ENCODE peak calls at places on chromosomes 5 and 9, in four cellular contexts. One of them, this sample, is unnamed.

GRCh38 chr5:138574744-138575193 is 432 bp downstream of the HSPA9 start:
- DNase-seq in cardiac muscle cell: no peak
- DNase-seq in astrocyte of the spinal cord: no peak
- DNase-seq in A549: no peak
- DNase-seq in this sample: no peak

GRCh38 chr5:149680810-149681221 is 49.3 kb upstream of the PPARGC1B start:
- DNase-seq in cardiac muscle cell: no peak
- DNase-seq in astrocyte of the spinal cord: no peak
- DNase-seq in A549: no peak
- DNase-seq in this sample: no peak

GRCh38 chr9:131478421-131478868 is 24.3 kb upstream of the POMT1 start:
- DNase-seq in cardiac muscle cell: peak; percentile 40
- DNase-seq in astrocyte of the spinal cord: peak; percentile 26
- DNase-seq in A549: peak; percentile 49
- DNase-seq in this sample: no peak

GRCh38 chr5:73911761-73912393 is 285.9 kb downstream of the ARHGEF28 start:
- DNase-seq in cardiac muscle cell: no peak
- DNase-seq in astrocyte of the spinal cord: peak; percentile 16
- DNase-seq in A549: no peak
- DNase-seq in this sample: peak; percentile 21

GRCh38 chr5:112264666-112265065 is 154.4 kb downstream of the EPB41L4A start:
- DNase-seq in cardiac muscle cell: no peak
- DNase-seq in astrocyte of the spinal cord: no peak
- DNase-seq in A549: no peak
- DNase-seq in this sample: no peak

GRCh38 chr5:109868737-109869136 is 179.0 kb downstream of the MAN2A1 start:
- DNase-seq in cardiac muscle cell: peak; percentile 25
- DNase-seq in astrocyte of the spinal cord: peak; percentile 68
- DNase-seq in A549: no peak
- DNase-seq in this sample: peak; percentile 56

GRCh38 chr5:139646912-139647391 is 1.2 kb upstream of the CXXC5 start:
- DNase-seq in cardiac muscle cell: no peak
- DNase-seq in astrocyte of the spinal cord: no peak
- DNase-seq in A549: no peak
- DNase-seq in this sample: no peak

GRCh38 chr5:171582849-171583248 is 163.4 kb downstream of the FGF18 start:
- DNase-seq in cardiac muscle cell: no peak
- DNase-seq in astrocyte of the spinal cord: no peak
- DNase-seq in A549: no peak
- DNase-seq in this sample: no peak

GRCh38 chr5:42994285-42995151 is 45.6 kb downstream of the ANXA2R start:
- DNase-seq in cardiac muscle cell: peak; percentile 96
- DNase-seq in astrocyte of the spinal cord: peak; percentile 97
- DNase-seq in A549: peak; percentile 94
- DNase-seq in this sample: peak; percentile 88

GRCh38 chr5:135356522-135357318 is 42.3 kb downstream of the MACROH2A1 start:
- DNase-seq in cardiac muscle cell: peak; percentile 96
- DNase-seq in astrocyte of the spinal cord: peak; percentile 61
- DNase-seq in A549: no peak
- DNase-seq in this sample: peak; percentile 73

GRCh38 chr5:115979628-115980041 is 17.4 kb downstream of the LVRN start:
- DNase-seq in cardiac muscle cell: peak; percentile 72
- DNase-seq in astrocyte of the spinal cord: no peak
- DNase-seq in A549: no peak
- DNase-seq in this sample: peak; percentile 78

GRCh38 chr5:26343801-26344310 is 694.5 kb downstream of the CDH9 start:
- DNase-seq in cardiac muscle cell: no peak
- DNase-seq in astrocyte of the spinal cord: no peak
- DNase-seq in A549: no peak
- DNase-seq in this sample: no peak

GRCh38 chr5:97425511-97425910 is 242.5 kb upstream of the RIOK2 start:
- DNase-seq in cardiac muscle cell: peak; percentile 31
- DNase-seq in astrocyte of the spinal cord: no peak
- DNase-seq in A549: no peak
- DNase-seq in this sample: peak; percentile 58

GRCh38 chr5:378976-379742 is 57.6 kb downstream of the AHRR start:
- DNase-seq in cardiac muscle cell: no peak
- DNase-seq in astrocyte of the spinal cord: peak; percentile 48
- DNase-seq in A549: no peak
- DNase-seq in this sample: no peak

GRCh38 chr9:28866951-28867350 is 1293.7 kb upstream of the C9orf72 start:
- DNase-seq in cardiac muscle cell: no peak
- DNase-seq in astrocyte of the spinal cord: no peak
- DNase-seq in A549: no peak
- DNase-seq in this sample: peak; percentile 0

DNA sequence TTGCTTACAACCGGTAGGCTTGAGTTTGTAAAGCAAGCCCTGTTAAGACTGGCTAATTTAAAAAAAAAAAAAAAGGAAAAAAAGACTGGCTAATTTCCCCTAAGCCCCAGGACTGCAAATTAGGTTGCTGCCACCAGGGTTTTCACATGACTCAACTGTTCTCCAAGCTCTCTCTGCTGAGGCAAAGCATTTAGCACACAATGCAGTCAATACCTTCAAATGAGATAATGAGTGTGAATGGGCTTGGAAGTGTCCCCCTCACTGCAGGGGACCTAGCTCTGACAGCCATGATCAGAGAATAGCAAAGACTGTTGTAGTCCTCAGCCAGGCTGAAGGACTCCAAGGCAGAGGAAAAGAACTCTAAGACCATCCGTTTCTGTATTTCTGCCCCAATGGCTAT is 42.8 kb upstream of the ZSWIM6 start:
- DNase-seq in cardiac muscle cell: no peak
- DNase-seq in astrocyte of the spinal cord: no peak
- DNase-seq in A549: no peak
- DNase-seq in this sample: peak; percentile 34
- TF ChIP-seq CTCF in cardiac muscle cell: no peak
- TF ChIP-seq CTCF in astrocyte of the spinal cord: no peak
- TF ChIP-seq CTCF in A549: no peak
- TF ChIP-seq CTCF in this sample: no peak

DNA sequence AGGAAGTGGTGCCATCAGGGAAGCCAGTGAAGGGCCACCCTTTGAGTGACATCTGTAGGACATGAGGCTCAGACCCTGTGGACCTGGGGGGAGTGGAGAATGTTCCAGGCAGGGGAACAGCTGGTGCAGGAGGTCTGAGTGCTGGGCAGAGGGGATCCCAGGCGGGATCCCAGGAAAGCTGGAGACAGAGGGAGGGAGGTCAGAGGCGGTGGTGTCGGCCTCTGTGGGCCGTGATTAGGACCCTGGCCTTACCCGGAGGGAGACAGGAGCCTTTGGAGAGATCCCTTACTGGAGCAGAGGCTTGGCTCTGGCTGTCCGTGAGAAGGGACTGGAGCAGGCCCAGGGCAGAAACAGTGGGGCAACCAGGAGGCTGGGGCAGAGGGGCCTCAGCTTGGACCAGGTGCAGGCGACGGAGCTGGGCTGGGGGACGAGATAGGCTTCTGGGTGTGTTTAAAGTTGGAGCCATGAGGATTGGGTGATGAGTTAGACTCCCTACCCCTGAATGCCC is 12.1 kb upstream of the GRHPR start:
- DNase-seq in cardiac muscle cell: no peak
- DNase-seq in astrocyte of the spinal cord: no peak
- DNase-seq in A549: no peak
- DNase-seq in this sample: no peak
- H3K4me3 ChIP-seq in cardiac muscle cell: no peak overlapping the region
- H3K4me3 ChIP-seq in astrocyte of the spinal cord: no peak overlapping the region
- H3K4me3 ChIP-seq in A549: no peak overlapping the region
- H3K4me3 ChIP-seq in this sample: no peak overlapping the region

DNA sequence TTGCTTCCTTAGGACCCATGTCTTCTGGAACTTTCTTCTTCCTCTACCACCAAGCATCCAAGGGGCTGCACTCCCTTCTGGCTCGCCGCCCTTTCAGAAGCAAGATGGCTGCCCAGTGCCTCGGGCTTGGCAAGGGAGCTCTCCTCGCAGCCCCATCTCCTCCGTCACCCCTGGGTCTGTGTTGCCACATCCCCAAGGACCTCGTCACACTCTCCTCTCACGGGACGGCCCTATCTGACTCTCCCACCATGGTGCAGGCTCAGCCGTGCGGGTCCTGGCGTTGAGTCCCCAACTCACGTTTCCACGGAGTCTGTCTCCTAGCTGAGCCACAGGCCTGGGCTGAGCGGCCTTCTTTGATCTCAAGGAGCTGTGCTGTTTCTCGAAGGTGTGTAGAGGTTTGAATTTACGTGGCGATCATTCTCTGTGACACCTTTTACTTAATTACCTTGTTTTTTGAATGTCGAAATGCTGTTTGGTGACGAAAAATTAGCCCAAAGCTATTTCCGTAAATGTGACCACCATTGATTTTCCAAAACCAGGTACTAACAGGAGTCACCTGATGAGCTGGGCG is 15.0 kb upstream of the SCGB3A1 start:
- DNase-seq in cardiac muscle cell: no peak
- DNase-seq in astrocyte of the spinal cord: no peak
- DNase-seq in A549: no peak
- DNase-seq in this sample: no peak
- TF ChIP-seq CTCF in cardiac muscle cell: no peak
- TF ChIP-seq CTCF in astrocyte of the spinal cord: no peak
- TF ChIP-seq CTCF in A549: no peak
- TF ChIP-seq CTCF in this sample: no peak

DNA sequence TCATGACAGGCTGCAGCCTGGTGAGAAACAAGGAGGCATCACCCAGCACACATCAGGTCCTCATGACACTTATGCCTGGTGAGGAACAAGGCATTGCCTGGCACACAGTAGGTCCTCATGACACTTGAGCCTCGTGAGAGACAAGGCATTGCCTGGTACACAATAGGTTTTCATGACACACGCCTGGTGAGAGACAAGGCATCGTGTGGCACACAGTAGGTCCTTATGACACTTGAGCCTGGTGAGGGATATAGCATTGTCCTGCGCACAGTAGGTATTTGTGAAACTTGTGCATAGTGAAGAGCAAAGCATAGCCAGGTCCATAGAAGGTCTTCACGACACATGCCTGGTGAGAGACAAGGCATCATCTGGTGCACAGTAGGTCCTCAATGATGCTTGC is 23.5 kb downstream of the WHRN start:
- DNase-seq in cardiac muscle cell: no peak
- DNase-seq in astrocyte of the spinal cord: no peak
- DNase-seq in A549: no peak
- DNase-seq in this sample: no peak
- H3K4me3 ChIP-seq in cardiac muscle cell: no peak overlapping the region
- H3K4me3 ChIP-seq in astrocyte of the spinal cord: no peak overlapping the region
- H3K4me3 ChIP-seq in A549: no peak overlapping the region
- H3K4me3 ChIP-seq in this sample: no peak overlapping the region

GRCh38 chr9:15033316-15033715 is 123.1 kb upstream of the FREM1 start:
- DNase-seq in cardiac muscle cell: no peak
- DNase-seq in astrocyte of the spinal cord: no peak
- DNase-seq in A549: no peak
- DNase-seq in this sample: no peak
- TF ChIP-seq CTCF in cardiac muscle cell: no peak
- TF ChIP-seq CTCF in astrocyte of the spinal cord: no peak
- TF ChIP-seq CTCF in A549: no peak
- TF ChIP-seq CTCF in this sample: no peak

DNA sequence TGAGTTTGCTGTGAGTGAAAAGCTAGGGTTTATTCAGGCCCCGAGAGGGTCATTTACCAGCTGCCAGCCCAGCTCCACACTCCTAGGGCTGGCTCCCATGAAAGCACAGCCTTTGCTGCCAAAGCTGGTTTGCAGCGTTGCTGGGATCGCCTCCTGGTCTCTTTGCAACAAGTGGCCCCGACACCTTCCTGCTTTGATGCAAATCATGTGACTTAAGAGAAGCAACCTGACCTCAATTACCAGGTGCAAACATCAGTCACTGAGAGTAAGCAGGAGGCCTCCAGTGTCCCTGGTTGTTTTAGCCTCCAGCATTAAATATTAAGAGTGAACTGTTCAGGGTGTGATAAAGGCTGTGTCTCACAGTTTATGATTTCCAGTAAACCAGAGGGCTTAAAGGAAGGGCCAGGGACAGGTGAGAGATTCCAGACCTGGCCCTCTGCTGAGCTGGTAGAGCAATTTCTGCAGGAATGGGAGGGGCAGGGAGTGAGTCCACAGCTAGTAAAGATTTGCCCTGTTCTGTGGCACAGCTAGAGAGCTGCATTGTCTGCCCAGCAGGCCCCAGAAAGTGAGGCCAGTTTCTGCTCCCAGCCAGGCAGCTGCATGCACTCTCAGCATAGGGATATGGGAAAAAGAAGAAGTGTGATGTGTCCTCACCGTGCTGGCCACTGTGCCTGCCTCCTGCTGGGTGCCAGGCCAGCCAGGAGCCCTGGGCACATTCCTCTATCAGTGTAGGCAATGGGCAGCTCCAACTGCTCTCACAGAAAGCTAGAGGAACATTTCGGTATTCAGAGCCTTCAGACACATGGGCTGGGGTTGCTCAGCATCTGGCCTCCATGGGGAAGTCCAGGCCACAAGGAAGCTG is 58.0 kb downstream of the SLC22A5 start:
- DNase-seq in cardiac muscle cell: no peak
- DNase-seq in astrocyte of the spinal cord: no peak
- DNase-seq in A549: no peak
- DNase-seq in this sample: peak; percentile 29
- H3K4me3 ChIP-seq in cardiac muscle cell: no peak overlapping the region
- H3K4me3 ChIP-seq in astrocyte of the spinal cord: no peak overlapping the region
- H3K4me3 ChIP-seq in A549: no peak overlapping the region
- H3K4me3 ChIP-seq in this sample: no peak overlapping the region

GRCh38 chr9:89008346-89009048 is 17.2 kb downstream of the S1PR3 start:
- DNase-seq in cardiac muscle cell: no peak
- DNase-seq in astrocyte of the spinal cord: no peak
- DNase-seq in A549: no peak
- DNase-seq in this sample: no peak

GRCh38 chr9:89010056-89010455 is 18.8 kb downstream of the S1PR3 start:
- DNase-seq in cardiac muscle cell: no peak
- DNase-seq in astrocyte of the spinal cord: no peak
- DNase-seq in A549: no peak
- DNase-seq in this sample: no peak

GRCh38 chr9:89007568-89007967 is 16.3 kb downstream of the S1PR3 start:
- DNase-seq in cardiac muscle cell: no peak
- DNase-seq in astrocyte of the spinal cord: no peak
- DNase-seq in A549: no peak
- DNase-seq in this sample: no peak

GRCh38 chr9:89010526-89011089 is 19.3 kb downstream of the S1PR3 start:
- DNase-seq in cardiac muscle cell: no peak
- DNase-seq in astrocyte of the spinal cord: no peak
- DNase-seq in A549: no peak
- DNase-seq in this sample: no peak

DNA sequence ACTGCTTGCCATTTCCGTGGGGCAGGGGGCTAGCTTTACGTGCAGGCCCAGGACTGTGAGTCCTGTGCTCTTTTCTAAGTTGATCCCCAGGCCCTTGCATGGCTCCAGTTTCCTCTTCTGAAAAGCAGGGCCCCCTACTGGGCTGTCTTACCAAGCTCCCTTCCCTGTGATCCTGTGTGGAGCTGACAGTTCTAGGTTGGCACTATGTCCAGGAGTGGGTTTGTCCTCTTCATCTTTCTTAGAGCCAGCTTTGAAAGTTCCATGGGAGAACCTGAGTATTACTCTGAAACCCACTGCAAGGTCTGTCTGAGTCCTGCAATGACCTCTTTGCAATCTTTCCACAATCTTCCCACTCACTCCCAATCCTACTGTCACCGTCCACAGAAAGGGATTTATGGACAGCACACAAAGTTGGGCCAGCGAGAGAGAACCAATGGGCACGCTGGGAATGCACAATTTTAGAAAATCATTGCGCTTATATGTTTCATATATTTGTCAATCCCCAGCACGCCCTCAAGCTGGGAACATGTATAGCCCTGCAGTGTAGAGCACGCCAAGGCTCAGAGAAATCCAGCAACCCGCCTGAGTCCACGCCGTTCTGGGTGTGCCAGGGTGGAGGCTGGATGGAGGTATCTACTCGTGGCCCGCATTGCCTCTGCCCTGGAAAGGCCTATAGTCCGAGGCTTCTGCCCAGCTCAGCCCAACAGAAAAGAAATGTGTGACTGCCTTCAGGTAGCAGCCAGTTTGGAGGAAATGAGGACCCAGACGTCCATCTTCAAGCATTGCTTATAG is 18.0 kb downstream of the S1PR3 start:
- DNase-seq in cardiac muscle cell: no peak
- DNase-seq in astrocyte of the spinal cord: no peak
- DNase-seq in A549: no peak
- DNase-seq in this sample: no peak
- TF ChIP-seq CTCF in cardiac muscle cell: peak; percentile 35
- TF ChIP-seq CTCF in astrocyte of the spinal cord: peak; percentile 33
- TF ChIP-seq CTCF in A549: no peak
- TF ChIP-seq CTCF in this sample: peak; percentile 27

This sample was measured in foreskin fibroblast.